ENCODE peak calls at places on chromosomes 3 and 15, in eight cellular contexts. G, T, O, Z, U, M, V and R are unnamed samples.

GRCh38 chr15:100713163-100713867 is 110.9 kb downstream of the ASB7 start:
- DNase-seq in G (peak; percentile 74), T (peak; percentile 45), O (no peak), Z (no peak), U (no peak), M (no peak), V (no peak), R (peak; percentile 53)

GRCh38 chr3:123546133-123546755 is 38.6 kb downstream of the HACD2 start:
- DNase-seq in G (no peak), T (no peak), O (no peak), Z (no peak), U (no peak), M (no peak), V (no peak), R (no peak)

GRCh38 chr3:171044828-171045793 is 18.6 kb upstream of the SLC2A2 start:
- DNase-seq in G (no peak), T (no peak), O (no peak), Z (no peak), U (no peak), M (no peak), V (no peak), R (no peak)

GRCh38 chr3:136860541-136860940 is 1.5 kb upstream of the NCK1 start:
- DNase-seq in G (peak; percentile 57), T (no peak), O (no peak), Z (no peak), U (no peak), M (peak; percentile 2), V (no peak), R (no peak)

GRCh38 chr3:159807137-159808028 is 181.3 kb upstream of the IL12A start:
- DNase-seq in G (no peak), T (no peak), O (no peak), Z (no peak), U (no peak), M (no peak), V (no peak), R (no peak)

GRCh38 chr3:169886671-169887070 is 16.9 kb upstream of the LRRC31 start:
- DNase-seq in G (peak; percentile 27), T (no peak), O (peak; percentile 71), Z (peak; percentile 90), U (no peak), M (no peak), V (no peak), R (no peak)

GRCh38 chr3:12155833-12156232 is 2.9 kb downstream of the TIMP4 start:
- DNase-seq in G (no peak), T (no peak), O (no peak), Z (peak; percentile 68), U (no peak), M (peak; percentile 50), V (no peak), R (no peak)

GRCh38 chr3:187811580-187812250 is 66.4 kb upstream of the BCL6 start:
- DNase-seq in G (peak; percentile 14), T (no peak), O (no peak), Z (no peak), U (no peak), M (no peak), V (no peak), R (no peak)

GRCh38 chr15:44188810-44189209 is 6.3 kb downstream of the FRMD5 start:
- DNase-seq in G (no peak), T (no peak), O (no peak), Z (no peak), U (no peak), M (no peak), V (no peak), R (no peak)

GRCh38 chr3:62289922-62290321 is 83.4 kb downstream of the FEZF2 start:
- DNase-seq in G (no peak), T (no peak), O (no peak), Z (no peak), U (no peak), M (no peak), V (no peak), R (no peak)

GRCh38 chr3:129052675-129053074 is 7.9 kb upstream of the GP9 start:
- DNase-seq in G (peak; percentile 35), T (peak; percentile 56), O (no peak), Z (peak; percentile 78), U (no peak), M (peak; percentile 54), V (no peak), R (no peak)

GRCh38 chr3:189629803-189630455 is 1.3 kb upstream of the TP63 start:
- DNase-seq in G (no peak), T (no peak), O (peak; percentile 57), Z (peak; percentile 34), U (no peak), M (no peak), V (no peak), R (no peak)

GRCh38 chr3:189202583-189202982 is 30.8 kb downstream of the TPRG1 start:
- DNase-seq in G (no peak), T (no peak), O (peak; percentile 35), Z (no peak), U (no peak), M (no peak), V (no peak), R (no peak)

GRCh38 chr3:191531434-191531833 is 70.5 kb downstream of the PYDC2 start:
- DNase-seq in G (no peak), T (no peak), O (no peak), Z (no peak), U (no peak), M (no peak), V (no peak), R (no peak)

GRCh38 chr15:92118936-92119325 is 265.4 kb downstream of the SLCO3A1 start:
- DNase-seq in G (no peak), T (no peak), O (no peak), Z (no peak), U (no peak), M (no peak), V (no peak), R (no peak)

GRCh38 chr3:125280966-125281365 is 68.4 kb upstream of the SLC12A8 start:
- DNase-seq in G (no peak), T (no peak), O (no peak), Z (no peak), U (no peak), M (no peak), V (no peak), R (no peak)

GRCh38 chr3:148435534-148435933 is 262.2 kb upstream of the AGTR1 start:
- DNase-seq in G (no peak), T (no peak), O (no peak), Z (no peak), U (no peak), M (no peak), V (no peak), R (no peak)

GRCh38 chr3:188319569-188319968 is 165.6 kb downstream of the LPP start:
- DNase-seq in G (no peak), T (no peak), O (no peak), Z (no peak), U (no peak), M (no peak), V (no peak), R (no peak)

GRCh38 chr15:67809866-67810265 is 15.4 kb upstream of the SKOR1 start:
- DNase-seq in G (peak; percentile 36), T (no peak), O (no peak), Z (no peak), U (no peak), M (no peak), V (no peak), R (peak; percentile 27)

GRCh38 chr15:44296625-44297524 is 8.4 kb downstream of the GOLM2 start:
- DNase-seq in G (no peak), T (peak; percentile 43), O (no peak), Z (no peak), U (no peak), M (peak; percentile 8), V (no peak), R (peak; percentile 37)

GRCh38 chr15:100852630-100853029 is 27.0 kb upstream of the ALDH1A3 start:
- DNase-seq in G (no peak), T (no peak), O (no peak), Z (no peak), U (no peak), M (no peak), V (no peak), R (no peak)

GRCh38 chr3:98962189-98962930 is 60.9 kb upstream of the DCBLD2 start:
- DNase-seq in G (no peak), T (no peak), O (no peak), Z (no peak), U (no peak), M (no peak), V (no peak), R (no peak)

GRCh38 chr3:108088697-108089096 is 2.1 kb downstream of the CD47 start:
- DNase-seq in G (no peak), T (no peak), O (no peak), Z (no peak), U (peak; percentile 43), M (no peak), V (no peak), R (no peak)
- H3K4me1 ChIP-seq in G (no peaks in the 10 kb centered on the region), T (peaks cover 24% of the 10 kb centered on the region), O (peaks cover 7% of the 10 kb centered on the region), Z (peaks cover 63% of the 10 kb centered on the region), U (peaks cover 69% of the 10 kb centered on the region), M (no peaks in the 10 kb centered on the region), V (peaks cover 55% of the 10 kb centered on the region), R (peaks cover 30% of the 10 kb centered on the region)

DNA sequence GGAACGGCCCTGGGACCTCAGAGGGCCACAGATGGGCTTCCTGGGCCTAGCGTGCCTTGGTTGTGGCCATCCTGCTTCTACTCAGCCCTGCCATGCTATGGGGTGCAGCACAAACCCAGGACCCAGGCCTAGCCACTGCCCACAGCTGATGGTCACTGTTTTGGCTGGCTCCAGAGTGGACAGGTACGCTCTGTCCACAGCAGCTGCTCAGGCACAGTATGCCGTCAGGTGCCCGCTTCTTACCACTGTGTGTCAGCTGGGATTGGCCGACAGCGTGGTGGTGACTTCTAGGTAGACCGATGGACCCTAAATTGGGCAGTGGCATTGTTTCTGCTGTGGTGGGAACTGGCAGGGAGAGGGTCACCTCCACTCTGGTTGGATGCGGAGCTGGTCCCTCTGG is 47.3 kb downstream of the KLF13 start:
- DNase-seq in G (no peak), T (no peak), O (peak; percentile 39), Z (no peak), U (no peak), M (no peak), V (no peak), R (no peak)
- H3K4me1 ChIP-seq in G (no peaks in the 10 kb centered on the region), T (peaks cover 52% of the 10 kb centered on the region), O (peaks cover 27% of the 10 kb centered on the region), Z (peaks cover 81% of the 10 kb centered on the region), U (peaks cover 62% of the 10 kb centered on the region), M (peaks cover 16% of the 10 kb centered on the region), V (peaks cover 24% of the 10 kb centered on the region), R (peaks cover 55% of the 10 kb centered on the region)

DNA sequence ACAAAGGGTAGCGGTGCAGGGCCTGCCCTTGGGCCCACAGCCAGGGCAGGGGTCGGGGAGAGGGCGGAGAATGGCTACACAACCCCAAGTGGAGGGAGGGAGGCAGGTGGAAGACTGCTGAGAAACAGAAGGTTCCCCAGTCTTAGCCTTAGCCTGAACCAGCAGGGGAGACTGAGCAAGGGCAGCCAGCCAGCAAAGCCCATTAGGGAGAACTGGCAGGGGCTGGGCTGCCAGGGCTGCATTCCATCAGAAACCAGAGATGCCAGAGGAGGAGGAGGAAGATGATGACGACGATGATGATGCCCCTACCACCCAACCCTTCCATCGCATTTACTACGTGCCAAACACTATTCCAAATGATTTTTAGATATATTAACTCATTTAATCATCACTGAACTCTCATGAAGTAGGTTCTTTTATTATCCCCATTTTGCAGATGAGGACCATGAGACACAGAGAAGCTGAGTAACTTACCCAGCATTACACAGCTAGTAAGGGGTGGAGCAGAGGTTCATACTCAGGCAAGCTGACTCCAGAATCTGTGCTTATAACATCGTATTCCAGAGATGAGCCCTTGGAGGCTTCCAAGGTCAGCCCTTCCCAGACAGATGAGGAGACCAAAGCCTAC is 8.7 kb downstream of the SEMA7A start:
- DNase-seq in G (no peak), T (no peak), O (no peak), Z (no peak), U (no peak), M (no peak), V (no peak), R (no peak)
- H3K4me1 ChIP-seq in G (peaks cover 16% of the 10 kb centered on the region), T (no peaks in the 10 kb centered on the region), O (no peaks in the 10 kb centered on the region), Z (peaks cover 35% of the 10 kb centered on the region), U (no peaks in the 10 kb centered on the region), M (peaks cover 43% of the 10 kb centered on the region), V (no peaks in the 10 kb centered on the region), R (peaks cover 9% of the 10 kb centered on the region)

GRCh38 chr15:76996076-76996525 is 1.2 kb downstream of the PSTPIP1 start:
- DNase-seq in G (no peak), T (no peak), O (no peak), Z (no peak), U (no peak), M (no peak), V (no peak), R (peak; percentile 34)
- H3K4me1 ChIP-seq in G (no peaks in the 10 kb centered on the region), T (peaks cover 11% of the 10 kb centered on the region), O (peaks cover 6% of the 10 kb centered on the region), Z (peaks cover 89% of the 10 kb centered on the region), U (peaks cover 65% of the 10 kb centered on the region), M (no peaks in the 10 kb centered on the region), V (peaks cover 76% of the 10 kb centered on the region), R (peaks cover 46% of the 10 kb centered on the region)